ENCODE peak calls at places on chromosomes 4 and X, in six cellular contexts. H, W, C, P, R and D are unnamed samples.

GRCh38 chr4:103046416-103047290 is 27.1 kb upstream of the SLC9B1 start:
- DNase-seq in C (peak; percentile 50), P (peak; percentile 71), H (peak; percentile 44), R (peak; percentile 50), W (peak; percentile 19), D (peak; percentile 57)

GRCh38 chr4:53809816-53810215 is 218.5 kb upstream of the LNX1 start:
- DNase-seq in C (no peak), H (no peak), W (no peak), P (no peak), R (no peak), D (no peak)

GRCh38 chr4:152102184-152103000 is 341.6 kb upstream of the GATB start:
- DNase-seq in W (peak; percentile 23), R (peak; percentile 35), P (no peak), C (peak; percentile 38), H (peak; percentile 13), D (no peak)

GRCh38 chrX:70168238-70169188 is 8.8 kb upstream of the DGAT2L6 start:
- DNase-seq in H (peak; percentile 34), C (peak; percentile 62), R (peak; percentile 25), P (peak; percentile 43), W (peak; percentile 3), D (peak; percentile 34)

GRCh38 chrX:72569786-72570185 is 2.9 kb downstream of the HDAC8 start:
- DNase-seq in W (no peak), C (peak; percentile 22), R (no peak), H (peak; percentile 22), P (no peak), D (no peak)

GRCh38 chr4:123826896-123827295 is 430.3 kb downstream of the SPRY1 start:
- DNase-seq in R (no peak), H (peak; percentile 51), C (no peak), W (no peak), P (no peak), D (no peak)

GRCh38 chr4:189784651-189785050 is 156.0 kb upstream of the FRG1 start:
- DNase-seq in C (no peak), W (no peak), P (no peak), H (no peak), R (no peak), D (no peak)

GRCh38 chrX:22278375-22278774 is 5.7 kb downstream of the CBLL2 start:
- DNase-seq in R (no peak), C (peak; percentile 11), W (no peak), H (no peak), P (no peak), D (no peak)

GRCh38 chr4:3234171-3235029 is 14.6 kb upstream of the MSANTD1 start:
- DNase-seq in H (no peak), C (no peak), P (no peak), R (no peak), W (no peak), D (no peak)

GRCh38 chr4:3233391-3234071 is 15.4 kb upstream of the MSANTD1 start:
- DNase-seq in R (no peak), P (peak; percentile 25), H (no peak), W (no peak), C (no peak), D (no peak)

GRCh38 chr4:3232001-3232400 is 17.0 kb upstream of the MSANTD1 start:
- DNase-seq in C (no peak), H (no peak), P (no peak), R (no peak), W (no peak), D (no peak)

GRCh38 chr4:3231431-3231980 is 17.5 kb upstream of the MSANTD1 start:
- DNase-seq in W (no peak), P (no peak), R (no peak), H (no peak), C (no peak), D (no peak)

DNA sequence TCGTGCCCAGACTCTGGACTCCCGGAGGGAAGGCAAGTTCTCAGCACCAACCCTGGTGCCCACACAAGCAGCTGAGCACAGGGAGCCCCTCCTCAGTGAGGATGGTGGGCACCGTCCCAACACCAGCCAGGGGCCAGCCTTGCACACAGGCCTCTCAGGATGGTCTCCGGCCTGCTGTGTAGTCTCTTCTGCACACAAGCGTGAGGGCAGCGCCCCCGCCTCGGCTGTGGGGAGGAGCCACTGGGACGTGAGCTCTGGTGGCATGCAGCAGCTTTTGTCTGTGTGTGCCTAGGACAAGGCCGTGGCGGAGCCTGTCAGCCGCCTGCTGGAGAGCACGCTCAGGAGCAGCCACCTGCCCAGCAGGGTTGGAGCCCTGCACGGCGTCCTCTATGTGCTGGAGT is 16.1 kb upstream of the MSANTD1 start:
- DNase-seq in H (no peak), W (no peak), P (no peak), R (no peak), C (no peak), D (no peak)
- TF ChIP-seq POLR2A in H (no peak), W (no peak), P (no peak), R (no peak), C (no peak), D (no peak)

GRCh38 chr4:142126890-142127497 is 490.6 kb downstream of the IL15 start:
- DNase-seq in P (peak; percentile 56), W (peak; percentile 66), R (peak; percentile 31), H (peak; percentile 89), C (peak; percentile 76), D (peak; percentile 61)

GRCh38 chr4:142121951-142122350 is 485.6 kb downstream of the IL15 start:
- DNase-seq in H (peak; percentile 92), P (no peak), R (no peak), C (no peak), W (no peak), D (no peak)

GRCh38 chr4:142121448-142121847 is 485.1 kb downstream of the IL15 start:
- DNase-seq in P (no peak), H (no peak), W (no peak), C (no peak), R (no peak), D (no peak)

GRCh38 chr4:142128529-142128928 is 492.1 kb downstream of the IL15 start:
- DNase-seq in H (peak; percentile 97), W (no peak), P (no peak), R (no peak), C (no peak), D (no peak)

GRCh38 chr4:142124874-142125273 is 488.5 kb downstream of the IL15 start:
- DNase-seq in P (no peak), H (no peak), C (no peak), W (no peak), R (no peak), D (no peak)
- TF ChIP-seq MAX in P (no peak), H (no peak), C (no peak), W (no peak), R (no peak), D (no peak)

DNA sequence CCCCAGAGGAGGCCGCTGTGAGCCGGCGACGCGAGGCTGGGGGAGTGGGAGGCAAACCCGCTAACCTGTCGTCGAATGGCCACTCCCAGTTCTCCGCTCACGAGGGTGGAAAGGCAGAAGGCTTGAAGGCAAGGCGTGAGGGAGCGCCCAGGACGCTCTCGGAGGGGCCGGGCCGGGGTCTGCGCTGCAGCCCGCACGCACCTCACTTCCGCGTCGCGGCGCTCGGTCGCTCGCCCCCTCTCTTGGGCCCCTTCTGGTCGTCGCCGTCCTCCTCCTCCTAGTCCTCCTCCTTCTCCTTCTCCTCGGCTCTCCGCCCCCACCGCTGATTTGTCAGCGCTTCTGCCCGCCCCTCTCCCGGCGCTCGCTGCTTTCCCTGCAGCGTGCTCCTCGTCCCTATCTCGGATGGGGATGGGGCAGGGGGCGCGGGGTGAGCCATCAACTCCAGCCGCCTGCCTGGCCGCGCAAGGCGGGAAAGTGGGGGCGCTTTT is at the start of gene SNCA:
- DNase-seq in H (peak; percentile 89), W (no peak), C (peak; percentile 26), P (peak; percentile 45), R (no peak), D (no peak)
- TF ChIP-seq POLR2A in H (peak; percentile 78), W (no peak), C (no peak), P (no peak), R (no peak), D (no peak)

DNA sequence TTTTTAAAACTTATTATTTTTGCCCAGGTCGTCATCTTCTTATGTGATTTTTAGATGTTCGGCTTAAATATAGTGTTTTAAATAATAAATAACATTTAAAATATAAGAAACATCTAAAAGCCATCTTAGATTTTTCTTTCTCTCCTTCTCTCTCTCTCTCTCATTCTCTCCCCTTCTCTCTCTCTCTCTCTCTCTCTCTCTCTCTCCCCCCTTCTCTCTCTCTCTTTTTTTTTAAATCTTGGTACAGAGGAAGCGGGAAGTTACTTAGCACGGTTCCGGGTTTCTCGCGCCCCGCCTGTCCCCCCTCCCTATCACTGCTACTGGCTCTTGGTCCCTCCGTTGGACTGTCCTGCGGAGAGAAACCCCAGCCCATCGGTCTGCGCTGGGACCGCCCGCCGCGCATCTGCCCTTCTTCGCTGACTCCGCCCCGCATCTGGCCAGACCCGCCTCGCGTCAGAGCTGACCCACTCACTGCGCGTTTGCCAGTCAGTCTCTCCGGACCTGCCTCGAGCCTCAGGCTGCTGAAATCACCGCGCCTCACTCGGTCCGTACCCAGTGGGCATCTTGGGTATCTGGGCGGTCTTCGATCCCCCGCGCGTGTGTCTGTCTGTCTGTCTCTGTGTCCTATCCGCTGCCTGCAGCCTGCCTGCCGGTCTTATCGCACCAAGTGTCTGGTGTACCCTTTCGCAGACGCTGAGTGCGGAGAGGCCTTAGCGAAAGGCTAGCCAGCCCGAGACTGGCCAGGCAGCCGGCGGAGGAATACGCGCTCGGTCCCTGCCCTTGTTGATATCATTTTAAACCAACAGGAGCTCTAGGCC is at the start of gene PABPC5:
- DNase-seq in P (no peak), C (peak; percentile 35), H (peak; percentile 9), W (no peak), R (no peak), D (no peak)
- TF ChIP-seq MAX in P (no peak), C (no peak), H (no peak), W (no peak), R (no peak), D (no peak)

GRCh38 chr4:99893029-99893428 is 1.2 kb downstream of the LAMTOR3 start:
- DNase-seq in P (no peak), W (no peak), C (no peak), R (no peak), H (no peak), D (no peak)

GRCh38 chr4:99894998-99895397 is 771 bp upstream of the LAMTOR3 start:
- DNase-seq in P (no peak), R (no peak), W (no peak), H (no peak), C (no peak), D (no peak)

GRCh38 chr4:99893991-99894981 is at the start of gene LAMTOR3:
- DNase-seq in P (peak; percentile 93), R (peak; percentile 86), W (peak; percentile 79), C (peak; percentile 87), H (peak; percentile 83), D (peak; percentile 92)
- TF ChIP-seq POLR2A in P (peak; percentile 71), R (peak; percentile 77), W (peak; percentile 34), C (peak; percentile 12), H (peak; percentile 36), D (peak; percentile 49)